ENCODE peak calls at places on chromosome X, in eight cellular contexts. O is HCT116, H is SK-N-SH, I is OCI-LY7, N is GM23338, W is neural progenitor cell, B is IMR-90, Q is hepatocyte. M is an unnamed sample.

GRCh38 chrX:22912598-22912997 is 87.2 kb upstream of the DDX53 start:
- DNase-seq in Q (no peak), O (no peak), N (no peak), I (no peak), W (no peak), H (no peak), B (no peak), M (peak)

GRCh38 chrX:21749924-21750323 is 8.0 kb downstream of the SMPX start:
- DNase-seq in B (no peak), W (no peak), O (no peak), H (no peak), N (no peak), I (no peak), Q (no peak), M (no peak)

GRCh38 chrX:31837445-31837844 is 765.6 kb upstream of the FTHL17 start:
- DNase-seq in H (peak), Q (no peak), N (no peak), B (no peak), W (no peak), I (no peak), O (no peak), M (no peak)

GRCh38 chrX:36961590-36961989 is 46.6 kb upstream of the FAM47C start:
- DNase-seq in O (peak), B (no peak), W (peak), I (no peak), N (no peak), H (no peak), Q (no peak), M (no peak)

GRCh38 chrX:139936259-139936658 is 3.4 kb upstream of the ATP11C start:
- DNase-seq in W (no peak), I (peak), O (peak), B (no peak), H (no peak), Q (no peak), N (peak), M (no peak)

GRCh38 chrX:66676990-66677389 is 38.1 kb upstream of the EDA2R start:
- DNase-seq in N (no peak), H (no peak), I (no peak), W (no peak), O (no peak), Q (no peak), B (peak), M (peak)

GRCh38 chrX:101682723-101683122 is 23.1 kb upstream of the ARMCX2 start:
- DNase-seq in N (no peak), I (no peak), H (no peak), B (peak), W (no peak), O (no peak), Q (no peak), M (no peak)

GRCh38 chrX:107834273-107835201 is 8.9 kb downstream of the MID2 start:
- DNase-seq in Q (no peak), H (no peak), W (no peak), B (no peak), N (no peak), I (no peak), O (no peak), M (no peak)

GRCh38 chrX:123085311-123085940 is 98.7 kb upstream of the GRIA3 start:
- DNase-seq in B (no peak), N (peak), O (no peak), W (peak), I (no peak), Q (no peak), H (no peak), M (no peak)

GRCh38 chrX:47482512-47483309 is at the start of gene ZNF41:
- DNase-seq in N (peak), O (peak), W (peak), B (peak), H (peak), I (peak), Q (peak), M (peak)

GRCh38 chrX:716136-716535 is 85.5 kb downstream of the SHOX start:
- DNase-seq in N (no peak), Q (no peak), B (no peak), I (no peak), W (no peak), H (no peak), O (no peak), M (no peak)

GRCh38 chrX:23752740-23753435 is 9.8 kb upstream of the ACOT9 start:
- DNase-seq in W (no peak), O (no peak), N (no peak), B (peak), I (no peak), H (no peak), Q (no peak), M (no peak)

GRCh38 chrX:129875669-129876068 is 30.3 kb upstream of the UTP14A start:
- DNase-seq in H (no peak), W (no peak), N (no peak), Q (no peak), B (peak), I (no peak), O (no peak), M (no peak)

GRCh38 chrX:10085223-10085622 is 71.6 kb upstream of the CLCN4 start:
- DNase-seq in W (no peak), I (peak), Q (no peak), N (no peak), H (no peak), B (no peak), O (no peak), M (peak)

GRCh38 chrX:110210417-110211139 is 107.3 kb downstream of the AMMECR1 start:
- DNase-seq in W (no peak), I (no peak), O (peak), N (no peak), H (no peak), Q (no peak), B (peak), M (no peak)

GRCh38 chrX:53795583-53795982 is 109.1 kb upstream of the HUWE1 start:
- DNase-seq in W (peak), I (no peak), H (no peak), Q (no peak), N (peak), B (peak), O (no peak), M (no peak)

GRCh38 chrX:21996872-21997271 is 35.3 kb upstream of the PHEX start:
- DNase-seq in N (no peak), I (no peak), H (no peak), O (no peak), W (no peak), B (peak), Q (no peak), M (no peak)

GRCh38 chrX:632391-633042 is 1.9 kb downstream of the SHOX start:
- DNase-seq in H (no peak), Q (no peak), O (no peak), I (no peak), W (peak), N (peak), B (no peak), M (no peak)

GRCh38 chrX:155216940-155217450 is 735 bp downstream of the VBP1 start:
- DNase-seq in W (peak), I (peak), O (no peak), B (peak), N (peak), Q (peak), H (peak), M (peak)

GRCh38 chrX:130108647-130109428 is 1.5 kb downstream of the ELF4 start:
- DNase-seq in B (no peak), N (no peak), O (no peak), W (no peak), H (peak), I (peak), Q (peak), M (no peak)

GRCh38 chrX:13216139-13216538 is 103.7 kb downstream of the ATXN3L start:
- DNase-seq in N (no peak), W (no peak), Q (no peak), O (no peak), H (no peak), B (peak), I (no peak), M (no peak)

GRCh38 chrX:124518888-124519287 is 172.5 kb downstream of the SH2D1A start:
- DNase-seq in H (no peak), W (no peak), I (no peak), Q (no peak), N (no peak), O (no peak), B (peak), M (no peak)

GRCh38 chrX:143788265-143788664 is 67.7 kb upstream of the SPANXN2 start:
- DNase-seq in N (peak), O (no peak), B (no peak), Q (peak), W (peak), I (peak), H (peak), M (peak)

GRCh38 chrX:141278306-141278705 is 36.0 kb upstream of the SPANXC start:
- DNase-seq in H (peak), Q (peak), I (peak), N (peak), W (peak), B (peak), O (no peak), M (peak)

GRCh38 chrX:63250253-63250868 is 100.8 kb downstream of the SPIN4 start:
- DNase-seq in B (peak), W (peak), H (peak), O (peak), I (peak), N (peak), Q (peak), M (peak)

GRCh38 chrX:100447563-100448397 is 37.7 kb upstream of the PCDH19 start:
- DNase-seq in W (peak), Q (peak), N (peak), H (peak), O (peak), B (peak), I (peak), M (peak)

GRCh38 chrX:27751976-27752375 is 55.8 kb upstream of the MAGEB10 start:
- DNase-seq in O (no peak), I (no peak), Q (no peak), W (no peak), H (no peak), B (no peak), N (no peak), M (no peak)

GRCh38 chrX:46838974-46839480 is 2.2 kb downstream of the RP2 start:
- DNase-seq in B (peak), W (no peak), O (no peak), I (no peak), Q (no peak), H (no peak), N (no peak), M (no peak)

GRCh38 chrX:145865082-145865481 is 47.5 kb downstream of the SLITRK2 start:
- DNase-seq in O (no peak), W (no peak), H (no peak), N (no peak), Q (peak), I (no peak), B (no peak), M (no peak)

GRCh38 chrX:12972239-12972638 is 2.7 kb upstream of the TMSB4X start:
- DNase-seq in Q (no peak), W (no peak), N (no peak), B (no peak), H (no peak), I (no peak), O (no peak), M (no peak)

GRCh38 chrX:47590984-47591383 is 8.7 kb downstream of the TIMP1 start:
- DNase-seq in H (no peak), B (no peak), O (no peak), W (no peak), N (no peak), Q (no peak), I (no peak), M (no peak)

GRCh38 chrX:110082156-110082555 is 79.2 kb downstream of the TMEM164 start:
- DNase-seq in O (no peak), I (no peak), W (no peak), B (peak), Q (no peak), N (no peak), H (no peak), M (no peak)

GRCh38 chrX:71871367-71871766 is 39.3 kb upstream of the NHSL2 start:
- DNase-seq in I (no peak), O (no peak), Q (no peak), N (no peak), W (no peak), H (no peak), B (peak), M (no peak)

GRCh38 chrX:17266171-17266570 is 108.8 kb upstream of the NHS start:
- DNase-seq in N (no peak), H (no peak), W (no peak), O (no peak), I (no peak), B (no peak), Q (no peak), M (no peak)

GRCh38 chrX:33207056-33207455 is 4.3 kb downstream of the DMD start:
- DNase-seq in O (no peak), Q (no peak), H (no peak), B (peak), W (no peak), I (no peak), N (no peak), M (no peak)

DNA sequence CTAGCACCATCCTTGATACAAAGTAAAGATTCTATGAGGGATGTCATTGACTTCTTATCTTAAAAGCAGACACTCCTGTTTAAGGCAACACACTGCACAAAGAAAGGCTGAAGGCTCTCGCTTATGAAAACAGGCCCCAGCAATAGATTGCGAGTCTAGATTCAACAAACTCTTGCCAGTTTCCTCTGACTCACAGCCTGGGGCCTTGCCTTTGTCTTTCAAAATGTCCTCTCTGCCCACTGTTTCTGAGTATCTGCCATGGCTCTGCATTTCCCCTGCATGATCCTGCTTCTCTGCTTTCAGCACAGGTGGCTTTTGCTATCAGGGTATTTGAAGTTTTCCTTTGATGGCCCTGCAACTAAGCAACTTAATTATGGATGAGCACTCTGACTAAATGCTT is 32.4 kb downstream of the NDP start:
- DNase-seq in W (no peak), N (peak), B (peak), H (no peak), O (no peak), Q (peak), I (no peak), M (no peak)
- H2AFZ ChIP-seq in W (no peak), N (peak), B (peak), H (peak), O (no peak), Q (peak), I (no peak), M (no peak)

DNA sequence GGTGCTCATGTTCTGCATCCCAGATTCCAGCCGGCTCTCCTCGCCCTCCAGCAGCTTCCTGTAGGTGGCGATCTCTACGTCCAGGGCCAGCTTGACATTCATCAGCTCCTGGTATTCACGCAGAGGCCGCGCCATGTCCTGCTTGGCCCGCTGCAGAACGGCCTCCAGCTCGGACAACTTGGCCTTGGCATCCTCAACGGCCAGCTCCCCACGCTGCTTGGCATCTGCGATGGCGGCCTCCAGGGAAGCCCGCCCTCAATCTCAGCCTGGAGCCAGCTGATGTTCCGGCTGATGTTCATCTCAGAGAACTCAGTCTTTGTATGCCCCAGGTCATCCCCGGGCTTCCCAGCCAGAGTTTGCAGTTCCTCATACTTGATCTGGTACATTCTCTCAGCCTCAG is 431.8 kb upstream of the DIPK2B start:
- DNase-seq in W (no peak), N (peak), I (no peak), B (no peak), O (no peak), Q (no peak), H (no peak), M (no peak)
- TF ChIP-seq CTCF in W (no peak), N (peak), I (no peak), B (no peak), O (no peak), Q (no peak), H (peak), M (no peak)

GRCh38 chrX:153181822-153182221 is 2.7 kb downstream of the MAGEA1 start:
- DNase-seq in H (no peak), N (no peak), Q (no peak), I (no peak), B (no peak), O (no peak), W (no peak), M (no peak)
- H2AFZ ChIP-seq in H (no peak), N (no peak), Q (no peak), I (no peak), B (no peak), O (no peak), W (no peak), M (no peak)

GRCh38 chrX:2526390-2526789 is 25.6 kb upstream of the DHRSX start:
- DNase-seq in Q (no peak), I (no peak), B (no peak), N (no peak), O (no peak), W (no peak), H (no peak), M (no peak)
- TF ChIP-seq CTCF in Q (no peak), I (no peak), B (no peak), N (no peak), O (no peak), W (no peak), H (no peak), M (no peak)